ENCODE peak calls at places on chromosome 1, in ten cellular contexts. W, X, H, D, B, U, T, P, O and G are unnamed samples.

GRCh38 chr1:229137274-229137673 is 133.6 kb upstream of the RAB4A start:
- DNase-seq in W (no peak), X (no peak), H (no peak), D (no peak), B (no peak), U (no peak), T (no peak), P (no peak), O (no peak), G (no peak)

GRCh38 chr1:235809949-235810348 is 56.8 kb downstream of the LYST start:
- DNase-seq in W (no peak), X (no peak), H (no peak), D (no peak), B (no peak), U (no peak), T (no peak), P (no peak), O (no peak), G (no peak)

GRCh38 chr1:198876371-198876871 is 237.6 kb downstream of the PTPRC start:
- DNase-seq in W (no peak), X (no peak), H (no peak), D (no peak), B (no peak), U (peak; percentile 26), T (no peak), P (no peak), O (no peak), G (no peak)

GRCh38 chr1:226095286-226095685 is 32.8 kb downstream of the H3-3A start:
- DNase-seq in W (no peak), X (no peak), H (no peak), D (no peak), B (no peak), U (no peak), T (no peak), P (no peak), O (no peak), G (no peak)

GRCh38 chr1:30764939-30765582 is 7.5 kb upstream of the LAPTM5 start:
- DNase-seq in W (no peak), X (no peak), H (no peak), D (no peak), B (no peak), U (no peak), T (no peak), P (no peak), O (no peak), G (no peak)

GRCh38 chr1:58887059-58887458 is 103.2 kb upstream of the JUN start:
- DNase-seq in W (no peak), X (no peak), H (peak; percentile 48), D (no peak), B (no peak), U (no peak), T (no peak), P (no peak), O (no peak), G (no peak)

GRCh38 chr1:118049981-118050380 is 120.4 kb downstream of the WDR3 start:
- DNase-seq in W (no peak), X (no peak), H (peak; percentile 2), D (no peak), B (no peak), U (no peak), T (no peak), P (no peak), O (no peak), G (no peak)

GRCh38 chr1:1299686-1300351 is 7.9 kb downstream of the ACAP3 start:
- DNase-seq in W (no peak), X (no peak), H (no peak), D (peak; percentile 35), B (no peak), U (no peak), T (no peak), P (peak; percentile 66), O (no peak), G (no peak)

GRCh38 chr1:19377812-19378718 is 65.9 kb downstream of the SLC66A1 start:
- DNase-seq in W (no peak), X (no peak), H (peak; percentile 67), D (no peak), B (no peak), U (no peak), T (no peak), P (no peak), O (no peak), G (no peak)

GRCh38 chr1:18104546-18105100 is 3.0 kb upstream of the IGSF21 start:
- DNase-seq in W (no peak), X (no peak), H (no peak), D (no peak), B (no peak), U (no peak), T (no peak), P (no peak), O (no peak), G (no peak)

DNA sequence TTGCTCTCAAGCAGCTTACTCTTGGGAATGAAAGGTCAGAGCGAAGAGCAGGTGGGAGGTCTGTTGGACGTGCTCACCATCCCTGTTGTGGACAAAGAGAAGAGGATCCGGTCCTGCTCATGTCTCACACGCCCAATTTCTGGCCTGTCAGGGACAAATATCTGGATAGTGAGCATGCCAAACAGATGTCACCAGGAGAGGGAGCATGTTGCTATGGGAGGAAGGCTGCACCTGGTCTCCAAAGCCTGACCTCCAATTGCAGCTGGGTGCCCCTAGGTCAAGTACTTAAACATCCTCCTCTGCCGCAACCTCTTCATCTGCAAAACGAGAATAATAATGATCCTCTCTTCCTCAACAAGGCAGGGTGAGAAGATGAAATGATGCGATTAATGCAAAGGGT is 53.4 kb downstream of the DMRTA2 start:
- DNase-seq in W (no peak), X (no peak), H (peak; percentile 5), D (peak; percentile 26), B (no peak), U (no peak), T (no peak), P (peak; percentile 33), O (no peak), G (no peak)
- TF ChIP-seq CTCF in W (no peak), X (peak; percentile 34), H (peak; percentile 15), D (peak; percentile 52), B (no peak), U (no peak), T (no peak), P (no peak), O (no peak), G (peak; percentile 21)

GRCh38 chr1:150548632-150549495 is at the start of gene ADAMTSL4:
- DNase-seq in W (no peak), X (no peak), H (peak; percentile 87), D (peak; percentile 62), B (no peak), U (peak; percentile 50), T (peak; percentile 86), P (peak; percentile 63), O (no peak), G (no peak)

GRCh38 chr1:150548324-150548631 is 930 bp upstream of the ADAMTSL4 start:
- DNase-seq in W (no peak), X (no peak), H (no peak), D (no peak), B (no peak), U (no peak), T (no peak), P (no peak), O (no peak), G (no peak)

GRCh38 chr1:150551049-150551783 is 2.0 kb downstream of the ADAMTSL4 start:
- DNase-seq in W (no peak), X (no peak), H (peak; percentile 50), D (no peak), B (no peak), U (no peak), T (peak; percentile 79), P (no peak), O (no peak), G (no peak)

GRCh38 chr1:150550222-150551048 is 1.2 kb downstream of the ADAMTSL4 start:
- DNase-seq in W (no peak), X (no peak), H (peak; percentile 39), D (no peak), B (no peak), U (no peak), T (peak; percentile 88), P (no peak), O (no peak), G (no peak)

DNA sequence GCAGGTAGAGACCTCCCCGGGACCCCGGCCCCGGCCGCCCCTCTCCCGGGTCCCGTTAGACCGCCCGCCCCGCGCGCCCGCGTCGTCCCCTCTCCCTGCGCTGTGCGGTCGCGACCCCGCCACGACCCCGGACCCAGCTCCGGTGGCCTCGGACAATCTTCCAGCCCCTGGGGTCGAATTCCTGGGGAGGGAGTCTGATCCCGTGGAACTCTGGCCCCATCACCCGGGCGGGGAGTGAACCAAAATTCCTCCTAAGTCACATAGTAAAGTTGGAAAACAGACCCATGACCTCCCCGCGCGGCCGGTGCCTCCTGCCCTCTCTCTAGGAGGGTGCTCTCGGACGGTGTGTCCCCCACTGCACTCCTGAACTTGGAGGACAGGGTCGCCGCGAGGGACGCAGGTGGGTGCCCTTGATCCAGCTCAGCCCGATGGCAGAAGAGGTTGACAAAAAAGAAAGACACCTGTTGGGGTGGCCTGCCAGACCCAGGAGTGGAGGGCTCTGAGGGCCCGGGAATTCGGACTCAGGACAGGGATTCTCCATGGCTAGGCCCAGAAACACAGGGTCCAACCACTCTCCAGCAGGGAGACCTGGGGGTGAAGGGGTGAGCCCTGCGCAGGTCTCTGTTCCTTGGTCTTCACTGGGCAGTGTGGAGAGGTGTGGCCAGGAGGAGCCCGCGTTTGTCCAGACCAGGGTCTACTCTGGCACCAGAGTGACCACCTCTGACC is 451 bp downstream of the ADAMTSL4 start:
- DNase-seq in W (no peak), X (no peak), H (peak; percentile 34), D (no peak), B (no peak), U (no peak), T (peak; percentile 80), P (peak; percentile 65), O (no peak), G (no peak)
- TF ChIP-seq CTCF in W (no peak), X (peak; percentile 60), H (no peak), D (peak; percentile 32), B (peak; percentile 5), U (no peak), T (no peak), P (no peak), O (no peak), G (no peak)

GRCh38 chr1:208985231-208985630 is 598.3 kb upstream of the CAMK1G start:
- DNase-seq in W (no peak), X (peak; percentile 37), H (peak; percentile 29), D (peak; percentile 77), B (no peak), U (no peak), T (no peak), P (no peak), O (no peak), G (no peak)
- TF ChIP-seq CTCF in W (no peak), X (no peak), H (no peak), D (no peak), B (no peak), U (no peak), T (no peak), P (no peak), O (no peak), G (no peak)

GRCh38 chr1:4500441-4500840 is 154.0 kb upstream of the AJAP1 start:
- DNase-seq in W (no peak), X (no peak), H (no peak), D (no peak), B (no peak), U (no peak), T (no peak), P (no peak), O (no peak), G (no peak)

GRCh38 chr1:4495809-4496208 is 158.6 kb upstream of the AJAP1 start:
- DNase-seq in W (no peak), X (no peak), H (no peak), D (no peak), B (no peak), U (no peak), T (no peak), P (no peak), O (no peak), G (no peak)

GRCh38 chr1:4489486-4489885 is 164.9 kb upstream of the AJAP1 start:
- DNase-seq in W (no peak), X (no peak), H (no peak), D (no peak), B (no peak), U (no peak), T (no peak), P (no peak), O (no peak), G (no peak)

GRCh38 chr1:4494558-4494957 is 159.9 kb upstream of the AJAP1 start:
- DNase-seq in W (no peak), X (no peak), H (no peak), D (no peak), B (no peak), U (no peak), T (no peak), P (no peak), O (no peak), G (no peak)
- TF ChIP-seq CTCF in W (no peak), X (no peak), H (no peak), D (no peak), B (no peak), U (peak; percentile 28), T (no peak), P (no peak), O (no peak), G (no peak)